ENCODE peak calls at places on chromosomes 3 and 15, in six cellular contexts. One of them, this sample, is unnamed.

GRCh38 chr15:60957111-60957510 is 272.0 kb downstream of the RORA start:
- DNase-seq in A549: no peak
- DNase-seq in transverse colon: no peak
- DNase-seq in stomach: no peak
- DNase-seq in ovary: no peak
- DNase-seq in uterus: no peak
- DNase-seq in this sample: no peak

GRCh38 chr3:118573922-118574321 is 460.7 kb downstream of the IGSF11 start:
- DNase-seq in A549: no peak
- DNase-seq in transverse colon: no peak
- DNase-seq in stomach: no peak
- DNase-seq in ovary: no peak
- DNase-seq in uterus: no peak
- DNase-seq in this sample: no peak

GRCh38 chr15:42547926-42548257 is 701 bp downstream of the LRRC57 start:
- DNase-seq in A549: no peak
- DNase-seq in transverse colon: no peak
- DNase-seq in stomach: no peak
- DNase-seq in ovary: no peak
- DNase-seq in uterus: no peak
- DNase-seq in this sample: no peak

GRCh38 chr3:127451321-127451720 is 139.2 kb downstream of the TPRA1 start:
- DNase-seq in A549: no peak
- DNase-seq in transverse colon: no peak
- DNase-seq in stomach: no peak
- DNase-seq in ovary: no peak
- DNase-seq in uterus: no peak
- DNase-seq in this sample: no peak

GRCh38 chr15:52318729-52319500 is 23.3 kb upstream of the MYO5C start:
- DNase-seq in A549: no peak
- DNase-seq in transverse colon: no peak
- DNase-seq in stomach: no peak
- DNase-seq in ovary: no peak
- DNase-seq in uterus: no peak
- DNase-seq in this sample: peak

GRCh38 chr15:60528530-60528929 is 49.6 kb upstream of the ICE2 start:
- DNase-seq in A549: no peak
- DNase-seq in transverse colon: no peak
- DNase-seq in stomach: no peak
- DNase-seq in ovary: no peak
- DNase-seq in uterus: no peak
- DNase-seq in this sample: no peak

GRCh38 chr3:171871392-171872274 is 28.5 kb downstream of the TMEM212 start:
- DNase-seq in A549: no peak
- DNase-seq in transverse colon: no peak
- DNase-seq in stomach: no peak
- DNase-seq in ovary: no peak
- DNase-seq in uterus: no peak
- DNase-seq in this sample: no peak

GRCh38 chr3:114056130-114057010 is at the start of the genes CCDC191 and QTRT2:
- DNase-seq in A549: peak
- DNase-seq in transverse colon: peak
- DNase-seq in stomach: peak
- DNase-seq in ovary: peak
- DNase-seq in uterus: peak
- DNase-seq in this sample: peak

GRCh38 chr3:38455639-38456430 is 2.1 kb downstream of the ACVR2B start:
- DNase-seq in A549: no peak
- DNase-seq in transverse colon: no peak
- DNase-seq in stomach: no peak
- DNase-seq in ovary: peak
- DNase-seq in uterus: peak
- DNase-seq in this sample: peak
- H3K4me3 ChIP-seq in A549: peak
- H3K4me3 ChIP-seq in transverse colon: peak
- H3K4me3 ChIP-seq in stomach: peak
- H3K4me3 ChIP-seq in ovary: peak
- H3K4me3 ChIP-seq in uterus: peak
- H3K4me3 ChIP-seq in this sample: peak

GRCh38 chr3:48427630-48427962 is 2.3 kb downstream of the PLXNB1 start:
- DNase-seq in A549: no peak
- DNase-seq in transverse colon: peak
- DNase-seq in stomach: no peak
- DNase-seq in ovary: no peak
- DNase-seq in uterus: no peak
- DNase-seq in this sample: no peak
- H3K27ac ChIP-seq in A549: peak
- H3K27ac ChIP-seq in transverse colon: peak
- H3K27ac ChIP-seq in stomach: peak
- H3K27ac ChIP-seq in ovary: peak
- H3K27ac ChIP-seq in uterus: peak
- H3K27ac ChIP-seq in this sample: peak

GRCh38 chr3:194351952-194352536 is 916 bp upstream of the CPN2 start:
- DNase-seq in A549: no peak
- DNase-seq in transverse colon: no peak
- DNase-seq in stomach: no peak
- DNase-seq in ovary: no peak
- DNase-seq in uterus: no peak
- DNase-seq in this sample: no peak

GRCh38 chr3:194348354-194348753 is 2.8 kb downstream of the CPN2 start:
- DNase-seq in A549: no peak
- DNase-seq in transverse colon: no peak
- DNase-seq in stomach: no peak
- DNase-seq in ovary: no peak
- DNase-seq in uterus: no peak
- DNase-seq in this sample: no peak

GRCh38 chr3:194352631-194353290 is 1.6 kb upstream of the CPN2 start:
- DNase-seq in A549: no peak
- DNase-seq in transverse colon: no peak
- DNase-seq in stomach: no peak
- DNase-seq in ovary: no peak
- DNase-seq in uterus: no peak
- DNase-seq in this sample: no peak

GRCh38 chr3:194350726-194351071 is 429 bp downstream of the CPN2 start:
- DNase-seq in A549: no peak
- DNase-seq in transverse colon: no peak
- DNase-seq in stomach: no peak
- DNase-seq in ovary: no peak
- DNase-seq in uterus: no peak
- DNase-seq in this sample: no peak

GRCh38 chr3:194351080-194351672 is at the start of gene CPN2:
- DNase-seq in A549: no peak
- DNase-seq in transverse colon: no peak
- DNase-seq in stomach: no peak
- DNase-seq in ovary: no peak
- DNase-seq in uterus: no peak
- DNase-seq in this sample: no peak
- TF ChIP-seq POLR2A in A549: no peak
- TF ChIP-seq POLR2A in transverse colon: no peak
- TF ChIP-seq POLR2A in stomach: no peak
- TF ChIP-seq POLR2A in ovary: no peak
- TF ChIP-seq POLR2A in uterus: no peak
- TF ChIP-seq POLR2A in this sample: no peak

DNA sequence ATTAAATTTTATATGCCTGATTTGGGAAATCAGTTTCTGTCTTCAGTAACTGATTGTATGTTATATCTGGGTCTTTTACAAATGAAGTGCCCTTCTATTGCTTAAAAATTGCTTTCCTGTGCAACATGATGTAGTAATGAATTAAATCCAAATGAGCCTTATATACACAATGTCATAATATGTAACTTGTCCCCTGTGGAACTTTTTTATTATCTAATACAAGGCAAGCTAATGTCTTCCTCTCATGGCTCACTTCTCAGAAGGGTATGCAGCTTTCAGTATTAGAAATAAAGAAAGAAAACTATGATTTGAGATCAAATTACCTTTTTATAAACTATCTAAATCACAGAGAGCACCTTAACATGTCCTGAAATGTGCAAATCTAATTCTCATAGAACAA is 248.9 kb downstream of the NAALADL2 start:
- DNase-seq in A549: no peak
- DNase-seq in transverse colon: no peak
- DNase-seq in stomach: no peak
- DNase-seq in ovary: no peak
- DNase-seq in uterus: no peak
- DNase-seq in this sample: no peak
- H3K4me3 ChIP-seq in A549: no peak
- H3K4me3 ChIP-seq in transverse colon: no peak
- H3K4me3 ChIP-seq in stomach: no peak
- H3K4me3 ChIP-seq in ovary: no peak
- H3K4me3 ChIP-seq in uterus: no peak
- H3K4me3 ChIP-seq in this sample: no peak

This sample was measured in gastrocnemius medialis.